ENCODE peak calls at places on chromosomes 5 and 9, in four cellular contexts. One of them, this sample, is unnamed.

GRCh38 chr9:91256235-91256634 is 105.5 kb downstream of the AUH start:
- DNase-seq in hypothalamus: no peak
- DNase-seq in progenitor cell of endocrine pancreas: no peak
- DNase-seq in activated CD8-positive, alpha-beta memory T cell treated with anti-CD3 and anti-CD28 coated beads for 48 hours: no peak
- DNase-seq in this sample: no peak

GRCh38 chr9:104232781-104233341 is 138.8 kb downstream of the SMC2 start:
- DNase-seq in hypothalamus: no peak
- DNase-seq in progenitor cell of endocrine pancreas: no peak
- DNase-seq in activated CD8-positive, alpha-beta memory T cell treated with anti-CD3 and anti-CD28 coated beads for 48 hours: no peak
- DNase-seq in this sample: no peak

GRCh38 chr5:131932235-131932634 is 13.2 kb downstream of the MEIKIN start:
- DNase-seq in hypothalamus: no peak
- DNase-seq in progenitor cell of endocrine pancreas: no peak
- DNase-seq in activated CD8-positive, alpha-beta memory T cell treated with anti-CD3 and anti-CD28 coated beads for 48 hours: no peak
- DNase-seq in this sample: no peak

GRCh38 chr5:102528600-102528999 is 29.8 kb upstream of the SLCO6A1 start:
- DNase-seq in hypothalamus: no peak
- DNase-seq in progenitor cell of endocrine pancreas: no peak
- DNase-seq in activated CD8-positive, alpha-beta memory T cell treated with anti-CD3 and anti-CD28 coated beads for 48 hours: no peak
- DNase-seq in this sample: no peak

GRCh38 chr9:69063839-69064238 is 28.3 kb downstream of the FXN start:
- DNase-seq in hypothalamus: no peak
- DNase-seq in progenitor cell of endocrine pancreas: no peak
- DNase-seq in activated CD8-positive, alpha-beta memory T cell treated with anti-CD3 and anti-CD28 coated beads for 48 hours: no peak
- DNase-seq in this sample: no peak

GRCh38 chr5:135833961-135834638 is 363 bp upstream of the SLC25A48 start:
- DNase-seq in hypothalamus: no peak
- DNase-seq in progenitor cell of endocrine pancreas: no peak
- DNase-seq in activated CD8-positive, alpha-beta memory T cell treated with anti-CD3 and anti-CD28 coated beads for 48 hours: no peak
- DNase-seq in this sample: no peak

GRCh38 chr5:149442563-149443182 is 63.6 kb upstream of the IL17B start:
- DNase-seq in hypothalamus: peak; percentile 65
- DNase-seq in progenitor cell of endocrine pancreas: peak; percentile 90
- DNase-seq in activated CD8-positive, alpha-beta memory T cell treated with anti-CD3 and anti-CD28 coated beads for 48 hours: peak; percentile 34
- DNase-seq in this sample: peak; percentile 94

GRCh38 chr5:74762599-74762998 is 4.3 kb downstream of the GFM2 start:
- DNase-seq in hypothalamus: no peak
- DNase-seq in progenitor cell of endocrine pancreas: no peak
- DNase-seq in activated CD8-positive, alpha-beta memory T cell treated with anti-CD3 and anti-CD28 coated beads for 48 hours: no peak
- DNase-seq in this sample: peak; percentile 54

GRCh38 chr5:14683906-14684455 is 19.5 kb downstream of the OTULIN start:
- DNase-seq in hypothalamus: no peak
- DNase-seq in progenitor cell of endocrine pancreas: no peak
- DNase-seq in activated CD8-positive, alpha-beta memory T cell treated with anti-CD3 and anti-CD28 coated beads for 48 hours: no peak
- DNase-seq in this sample: no peak

GRCh38 chr5:167587768-167588167 is 703.7 kb upstream of the WWC1 start:
- DNase-seq in hypothalamus: no peak
- DNase-seq in progenitor cell of endocrine pancreas: peak; percentile 19
- DNase-seq in activated CD8-positive, alpha-beta memory T cell treated with anti-CD3 and anti-CD28 coated beads for 48 hours: no peak
- DNase-seq in this sample: peak; percentile 48

GRCh38 chr5:35229076-35230042 is 928 bp downstream of the PRLR start:
- DNase-seq in hypothalamus: no peak
- DNase-seq in progenitor cell of endocrine pancreas: peak; percentile 49
- DNase-seq in activated CD8-positive, alpha-beta memory T cell treated with anti-CD3 and anti-CD28 coated beads for 48 hours: no peak
- DNase-seq in this sample: peak; percentile 55

GRCh38 chr5:116157902-116158301 is 73.1 kb downstream of the COMMD10 start:
- DNase-seq in hypothalamus: no peak
- DNase-seq in progenitor cell of endocrine pancreas: no peak
- DNase-seq in activated CD8-positive, alpha-beta memory T cell treated with anti-CD3 and anti-CD28 coated beads for 48 hours: no peak
- DNase-seq in this sample: no peak

GRCh38 chr9:107749787-107750444 is 260.3 kb upstream of the KLF4 start:
- DNase-seq in hypothalamus: peak; percentile 74
- DNase-seq in progenitor cell of endocrine pancreas: no peak
- DNase-seq in activated CD8-positive, alpha-beta memory T cell treated with anti-CD3 and anti-CD28 coated beads for 48 hours: no peak
- DNase-seq in this sample: peak; percentile 75

GRCh38 chr5:35470866-35471265 is 146.8 kb upstream of the SPEF2 start:
- DNase-seq in hypothalamus: no peak
- DNase-seq in progenitor cell of endocrine pancreas: no peak
- DNase-seq in activated CD8-positive, alpha-beta memory T cell treated with anti-CD3 and anti-CD28 coated beads for 48 hours: no peak
- DNase-seq in this sample: peak; percentile 1

GRCh38 chr5:16540421-16540820 is 74.8 kb upstream of the ZNF622 start:
- DNase-seq in hypothalamus: no peak
- DNase-seq in progenitor cell of endocrine pancreas: no peak
- DNase-seq in activated CD8-positive, alpha-beta memory T cell treated with anti-CD3 and anti-CD28 coated beads for 48 hours: no peak
- DNase-seq in this sample: no peak

GRCh38 chr9:122389799-122390481 is 19.1 kb downstream of the PTGS1 start:
- DNase-seq in hypothalamus: no peak
- DNase-seq in progenitor cell of endocrine pancreas: no peak
- DNase-seq in activated CD8-positive, alpha-beta memory T cell treated with anti-CD3 and anti-CD28 coated beads for 48 hours: no peak
- DNase-seq in this sample: peak; percentile 37